ENCODE peak calls at places on chromosomes 4 and X, in six cellular contexts. One of them, this sample, is unnamed.

GRCh38 chr4:53855886-53856260 is 208.5 kb downstream of the CHIC2 start:
- DNase-seq in chondrocyte: no peak
- DNase-seq in GM13976: no peak
- DNase-seq in HepG2: no peak
- DNase-seq in activated CD4-positive, alpha-beta T cell treated with anti-CD3 and anti-CD28 coated beads, Interleukin-2, amount 10 ng/mL, durations not matched to agents 7 days and 5 days: no peak
- DNase-seq in pons: no peak
- DNase-seq in this sample: no peak

GRCh38 chr4:140706276-140706625 is 49.9 kb downstream of the TBC1D9 start:
- DNase-seq in GM13976: no peak
- DNase-seq in activated CD4-positive, alpha-beta T cell treated with anti-CD3 and anti-CD28 coated beads, Interleukin-2, amount 10 ng/mL, durations not matched to agents 7 days and 5 days: no peak
- DNase-seq in HepG2: no peak
- DNase-seq in chondrocyte: no peak
- DNase-seq in pons: no peak
- DNase-seq in this sample: no peak

GRCh38 chr4:137861682-137862081 is 329.4 kb upstream of the PCDH18 start:
- DNase-seq in HepG2: no peak
- DNase-seq in GM13976: no peak
- DNase-seq in chondrocyte: no peak
- DNase-seq in activated CD4-positive, alpha-beta T cell treated with anti-CD3 and anti-CD28 coated beads, Interleukin-2, amount 10 ng/mL, durations not matched to agents 7 days and 5 days: no peak
- DNase-seq in pons: peak
- DNase-seq in this sample: no peak

GRCh38 chr4:163866728-163867313 is 372.3 kb downstream of the TMA16 start:
- DNase-seq in activated CD4-positive, alpha-beta T cell treated with anti-CD3 and anti-CD28 coated beads, Interleukin-2, amount 10 ng/mL, durations not matched to agents 7 days and 5 days: no peak
- DNase-seq in HepG2: no peak
- DNase-seq in pons: no peak
- DNase-seq in chondrocyte: no peak
- DNase-seq in GM13976: no peak
- DNase-seq in this sample: no peak

GRCh38 chr4:114257516-114257915 is 278.1 kb upstream of the ARSJ start:
- DNase-seq in GM13976: no peak
- DNase-seq in chondrocyte: no peak
- DNase-seq in activated CD4-positive, alpha-beta T cell treated with anti-CD3 and anti-CD28 coated beads, Interleukin-2, amount 10 ng/mL, durations not matched to agents 7 days and 5 days: no peak
- DNase-seq in HepG2: no peak
- DNase-seq in pons: no peak
- DNase-seq in this sample: no peak

GRCh38 chr4:123809864-123810263 is 413.3 kb downstream of the SPRY1 start:
- DNase-seq in activated CD4-positive, alpha-beta T cell treated with anti-CD3 and anti-CD28 coated beads, Interleukin-2, amount 10 ng/mL, durations not matched to agents 7 days and 5 days: no peak
- DNase-seq in GM13976: no peak
- DNase-seq in pons: no peak
- DNase-seq in chondrocyte: no peak
- DNase-seq in HepG2: peak
- DNase-seq in this sample: no peak

GRCh38 chr4:126727461-126727860 is 905.3 kb upstream of the INTU start:
- DNase-seq in pons: no peak
- DNase-seq in activated CD4-positive, alpha-beta T cell treated with anti-CD3 and anti-CD28 coated beads, Interleukin-2, amount 10 ng/mL, durations not matched to agents 7 days and 5 days: no peak
- DNase-seq in GM13976: no peak
- DNase-seq in chondrocyte: no peak
- DNase-seq in HepG2: no peak
- DNase-seq in this sample: no peak

GRCh38 chrX:51837926-51838325 is 55.5 kb upstream of the MAGED1 start:
- DNase-seq in HepG2: no peak
- DNase-seq in pons: peak
- DNase-seq in GM13976: no peak
- DNase-seq in activated CD4-positive, alpha-beta T cell treated with anti-CD3 and anti-CD28 coated beads, Interleukin-2, amount 10 ng/mL, durations not matched to agents 7 days and 5 days: no peak
- DNase-seq in chondrocyte: no peak
- DNase-seq in this sample: no peak

GRCh38 chr4:23245196-23245595 is 552.5 kb downstream of the GBA3 start:
- DNase-seq in chondrocyte: no peak
- DNase-seq in GM13976: no peak
- DNase-seq in activated CD4-positive, alpha-beta T cell treated with anti-CD3 and anti-CD28 coated beads, Interleukin-2, amount 10 ng/mL, durations not matched to agents 7 days and 5 days: no peak
- DNase-seq in pons: peak
- DNase-seq in HepG2: no peak
- DNase-seq in this sample: no peak

GRCh38 chr4:155667538-155668511 is 1.2 kb downstream of the GUCY1A1 start:
- DNase-seq in GM13976: peak
- DNase-seq in chondrocyte: peak
- DNase-seq in pons: peak
- DNase-seq in activated CD4-positive, alpha-beta T cell treated with anti-CD3 and anti-CD28 coated beads, Interleukin-2, amount 10 ng/mL, durations not matched to agents 7 days and 5 days: no peak
- DNase-seq in HepG2: no peak
- DNase-seq in this sample: peak

GRCh38 chr4:120156115-120156718 is 89.6 kb upstream of the MAD2L1 start:
- DNase-seq in HepG2: peak
- DNase-seq in pons: peak
- DNase-seq in chondrocyte: no peak
- DNase-seq in activated CD4-positive, alpha-beta T cell treated with anti-CD3 and anti-CD28 coated beads, Interleukin-2, amount 10 ng/mL, durations not matched to agents 7 days and 5 days: peak
- DNase-seq in GM13976: peak
- DNase-seq in this sample: no peak

GRCh38 chrX:21926527-21927278 is 13.8 kb upstream of the SMS start:
- DNase-seq in activated CD4-positive, alpha-beta T cell treated with anti-CD3 and anti-CD28 coated beads, Interleukin-2, amount 10 ng/mL, durations not matched to agents 7 days and 5 days: no peak
- DNase-seq in GM13976: peak
- DNase-seq in chondrocyte: no peak
- DNase-seq in pons: no peak
- DNase-seq in HepG2: peak
- DNase-seq in this sample: no peak

GRCh38 chr4:149345424-149345823 is 470.2 kb downstream of the IQCM start:
- DNase-seq in chondrocyte: no peak
- DNase-seq in HepG2: no peak
- DNase-seq in activated CD4-positive, alpha-beta T cell treated with anti-CD3 and anti-CD28 coated beads, Interleukin-2, amount 10 ng/mL, durations not matched to agents 7 days and 5 days: no peak
- DNase-seq in pons: no peak
- DNase-seq in GM13976: no peak
- DNase-seq in this sample: no peak

GRCh38 chr4:176479745-176480144 is 160.0 kb downstream of the SPCS3 start:
- DNase-seq in chondrocyte: no peak
- DNase-seq in pons: no peak
- DNase-seq in HepG2: no peak
- DNase-seq in activated CD4-positive, alpha-beta T cell treated with anti-CD3 and anti-CD28 coated beads, Interleukin-2, amount 10 ng/mL, durations not matched to agents 7 days and 5 days: no peak
- DNase-seq in GM13976: no peak
- DNase-seq in this sample: no peak

GRCh38 chr4:113358784-113359183 is 309.3 kb downstream of the ANK2 start:
- DNase-seq in HepG2: no peak
- DNase-seq in activated CD4-positive, alpha-beta T cell treated with anti-CD3 and anti-CD28 coated beads, Interleukin-2, amount 10 ng/mL, durations not matched to agents 7 days and 5 days: no peak
- DNase-seq in pons: no peak
- DNase-seq in chondrocyte: no peak
- DNase-seq in GM13976: no peak
- DNase-seq in this sample: no peak

GRCh38 chr4:123580981-123581664 is 184.5 kb downstream of the SPRY1 start:
- DNase-seq in chondrocyte: no peak
- DNase-seq in GM13976: no peak
- DNase-seq in HepG2: no peak
- DNase-seq in activated CD4-positive, alpha-beta T cell treated with anti-CD3 and anti-CD28 coated beads, Interleukin-2, amount 10 ng/mL, durations not matched to agents 7 days and 5 days: no peak
- DNase-seq in pons: no peak
- DNase-seq in this sample: no peak

GRCh38 chr4:1039493-1040343 is 28.3 kb downstream of the FGFRL1 start:
- DNase-seq in HepG2: no peak
- DNase-seq in chondrocyte: no peak
- DNase-seq in GM13976: no peak
- DNase-seq in pons: no peak
- DNase-seq in activated CD4-positive, alpha-beta T cell treated with anti-CD3 and anti-CD28 coated beads, Interleukin-2, amount 10 ng/mL, durations not matched to agents 7 days and 5 days: no peak
- DNase-seq in this sample: no peak

GRCh38 chr4:25506032-25506571 is 129.0 kb downstream of the ANAPC4 start:
- DNase-seq in chondrocyte: no peak
- DNase-seq in pons: no peak
- DNase-seq in HepG2: no peak
- DNase-seq in GM13976: no peak
- DNase-seq in activated CD4-positive, alpha-beta T cell treated with anti-CD3 and anti-CD28 coated beads, Interleukin-2, amount 10 ng/mL, durations not matched to agents 7 days and 5 days: no peak
- DNase-seq in this sample: no peak

GRCh38 chr4:65669008-65669971 is 999 bp downstream of the EPHA5 start:
- DNase-seq in GM13976: peak
- DNase-seq in chondrocyte: peak
- DNase-seq in pons: no peak
- DNase-seq in activated CD4-positive, alpha-beta T cell treated with anti-CD3 and anti-CD28 coated beads, Interleukin-2, amount 10 ng/mL, durations not matched to agents 7 days and 5 days: no peak
- DNase-seq in HepG2: no peak
- DNase-seq in this sample: peak

GRCh38 chr4:2049811-2050210 is 9.3 kb upstream of the NAT8L start:
- DNase-seq in GM13976: no peak
- DNase-seq in pons: no peak
- DNase-seq in activated CD4-positive, alpha-beta T cell treated with anti-CD3 and anti-CD28 coated beads, Interleukin-2, amount 10 ng/mL, durations not matched to agents 7 days and 5 days: no peak
- DNase-seq in HepG2: no peak
- DNase-seq in chondrocyte: no peak
- DNase-seq in this sample: no peak

GRCh38 chr4:176538217-176538925 is 218.6 kb downstream of the SPCS3 start:
- DNase-seq in HepG2: no peak
- DNase-seq in chondrocyte: no peak
- DNase-seq in activated CD4-positive, alpha-beta T cell treated with anti-CD3 and anti-CD28 coated beads, Interleukin-2, amount 10 ng/mL, durations not matched to agents 7 days and 5 days: no peak
- DNase-seq in GM13976: no peak
- DNase-seq in pons: no peak
- DNase-seq in this sample: no peak

GRCh38 chr4:142645478-142646108 is 200.5 kb downstream of the INPP4B start:
- DNase-seq in activated CD4-positive, alpha-beta T cell treated with anti-CD3 and anti-CD28 coated beads, Interleukin-2, amount 10 ng/mL, durations not matched to agents 7 days and 5 days: peak
- DNase-seq in pons: no peak
- DNase-seq in HepG2: no peak
- DNase-seq in GM13976: no peak
- DNase-seq in chondrocyte: no peak
- DNase-seq in this sample: no peak

GRCh38 chr4:74529284-74530041 is 84.5 kb downstream of the AREG start:
- DNase-seq in activated CD4-positive, alpha-beta T cell treated with anti-CD3 and anti-CD28 coated beads, Interleukin-2, amount 10 ng/mL, durations not matched to agents 7 days and 5 days: no peak
- DNase-seq in HepG2: no peak
- DNase-seq in chondrocyte: no peak
- DNase-seq in pons: peak
- DNase-seq in GM13976: no peak
- DNase-seq in this sample: no peak

GRCh38 chrX:41144873-41145272 is 59.6 kb downstream of the USP9X start:
- DNase-seq in chondrocyte: no peak
- DNase-seq in activated CD4-positive, alpha-beta T cell treated with anti-CD3 and anti-CD28 coated beads, Interleukin-2, amount 10 ng/mL, durations not matched to agents 7 days and 5 days: no peak
- DNase-seq in HepG2: no peak
- DNase-seq in pons: no peak
- DNase-seq in GM13976: no peak
- DNase-seq in this sample: no peak

GRCh38 chr4:165761968-165762367 is 111.1 kb upstream of the TLL1 start:
- DNase-seq in activated CD4-positive, alpha-beta T cell treated with anti-CD3 and anti-CD28 coated beads, Interleukin-2, amount 10 ng/mL, durations not matched to agents 7 days and 5 days: no peak
- DNase-seq in GM13976: no peak
- DNase-seq in chondrocyte: no peak
- DNase-seq in pons: no peak
- DNase-seq in HepG2: no peak
- DNase-seq in this sample: no peak

GRCh38 chr4:76546282-76547166 is 111.5 kb downstream of the SHROOM3 start:
- DNase-seq in pons: no peak
- DNase-seq in HepG2: no peak
- DNase-seq in GM13976: no peak
- DNase-seq in chondrocyte: no peak
- DNase-seq in activated CD4-positive, alpha-beta T cell treated with anti-CD3 and anti-CD28 coated beads, Interleukin-2, amount 10 ng/mL, durations not matched to agents 7 days and 5 days: no peak
- DNase-seq in this sample: no peak